ENCODE peak calls at places on chromosomes 2 and 18, in ten cellular contexts. One of them, this sample, is unnamed.
A peak's percentile ranks its signal among the peaks of the same experiment; 100 is the strongest.

GRCh38 chr2:200104015-200104414 is 148.6 kb downstream of the MAIP1 start:
- DNase-seq in breast epithelium: no peak
- DNase-seq in ovary: no peak
- DNase-seq in GM12878: no peak
- DNase-seq in left ventricle myocardium inferior: no peak
- DNase-seq in fibroblast of lung: peak; percentile 86
- DNase-seq in H9: no peak
- DNase-seq in GM20000: no peak
- DNase-seq in WTC11: no peak
- DNase-seq in hepatocyte: no peak
- DNase-seq in this sample: no peak

GRCh38 chr18:50644807-50645206 is 84.9 kb downstream of the MAPK4 start:
- DNase-seq in GM12878: no peak
- DNase-seq in fibroblast of lung: no peak
- DNase-seq in WTC11: peak; percentile 60
- DNase-seq in GM20000: no peak
- DNase-seq in hepatocyte: peak; percentile 49
- DNase-seq in breast epithelium: no peak
- DNase-seq in left ventricle myocardium inferior: no peak
- DNase-seq in ovary: no peak
- DNase-seq in H9: peak; percentile 85
- DNase-seq in this sample: peak; percentile 30

GRCh38 chr2:136052374-136053362 is 65.3 kb downstream of the CXCR4 start:
- DNase-seq in left ventricle myocardium inferior: no peak
- DNase-seq in GM12878: no peak
- DNase-seq in ovary: no peak
- DNase-seq in H9: no peak
- DNase-seq in fibroblast of lung: no peak
- DNase-seq in hepatocyte: no peak
- DNase-seq in WTC11: no peak
- DNase-seq in breast epithelium: no peak
- DNase-seq in GM20000: peak; percentile 35
- DNase-seq in this sample: no peak

GRCh38 chr18:32803571-32803970 is 30.7 kb upstream of the KLHL14 start:
- DNase-seq in ovary: no peak
- DNase-seq in GM12878: peak; percentile 21
- DNase-seq in hepatocyte: no peak
- DNase-seq in fibroblast of lung: peak; percentile 8
- DNase-seq in H9: no peak
- DNase-seq in breast epithelium: no peak
- DNase-seq in GM20000: peak; percentile 19
- DNase-seq in left ventricle myocardium inferior: no peak
- DNase-seq in WTC11: no peak
- DNase-seq in this sample: peak; percentile 5

GRCh38 chr2:120624056-120624737 is 111.5 kb upstream of the GLI2 start:
- DNase-seq in H9: no peak
- DNase-seq in ovary: no peak
- DNase-seq in GM12878: no peak
- DNase-seq in left ventricle myocardium inferior: no peak
- DNase-seq in hepatocyte: no peak
- DNase-seq in breast epithelium: no peak
- DNase-seq in GM20000: no peak
- DNase-seq in fibroblast of lung: no peak
- DNase-seq in WTC11: no peak
- DNase-seq in this sample: no peak

GRCh38 chr2:216302981-216303676 is 69.2 kb downstream of the MARCHF4 start:
- DNase-seq in breast epithelium: no peak
- DNase-seq in left ventricle myocardium inferior: no peak
- DNase-seq in H9: no peak
- DNase-seq in hepatocyte: no peak
- DNase-seq in WTC11: no peak
- DNase-seq in ovary: no peak
- DNase-seq in GM12878: no peak
- DNase-seq in GM20000: no peak
- DNase-seq in fibroblast of lung: peak; percentile 92
- DNase-seq in this sample: no peak

GRCh38 chr2:105114551-105114950 is 76.7 kb downstream of the MRPS9 start:
- DNase-seq in breast epithelium: no peak
- DNase-seq in GM20000: peak; percentile 75
- DNase-seq in fibroblast of lung: peak; percentile 67
- DNase-seq in WTC11: no peak
- DNase-seq in hepatocyte: peak; percentile 72
- DNase-seq in left ventricle myocardium inferior: no peak
- DNase-seq in GM12878: no peak
- DNase-seq in H9: no peak
- DNase-seq in ovary: no peak
- DNase-seq in this sample: no peak

GRCh38 chr2:237968048-237968862 is 1.4 kb downstream of the UBE2F start:
- DNase-seq in fibroblast of lung: peak; percentile 39
- DNase-seq in ovary: no peak
- DNase-seq in GM12878: peak; percentile 82
- DNase-seq in hepatocyte: peak; percentile 50
- DNase-seq in breast epithelium: no peak
- DNase-seq in H9: peak; percentile 43
- DNase-seq in GM20000: peak; percentile 87
- DNase-seq in left ventricle myocardium inferior: no peak
- DNase-seq in WTC11: no peak
- DNase-seq in this sample: no peak

GRCh38 chr2:171513719-171514160 is 8.5 kb upstream of the CYBRD1 start:
- DNase-seq in ovary: no peak
- DNase-seq in H9: no peak
- DNase-seq in hepatocyte: no peak
- DNase-seq in GM20000: peak; percentile 54
- DNase-seq in fibroblast of lung: no peak
- DNase-seq in GM12878: peak; percentile 60
- DNase-seq in WTC11: no peak
- DNase-seq in left ventricle myocardium inferior: no peak
- DNase-seq in breast epithelium: no peak
- DNase-seq in this sample: no peak

GRCh38 chr2:25116956-25117355 is 51.4 kb downstream of the POMC start:
- DNase-seq in left ventricle myocardium inferior: no peak
- DNase-seq in breast epithelium: no peak
- DNase-seq in ovary: no peak
- DNase-seq in H9: no peak
- DNase-seq in WTC11: no peak
- DNase-seq in hepatocyte: no peak
- DNase-seq in GM12878: no peak
- DNase-seq in GM20000: no peak
- DNase-seq in fibroblast of lung: no peak
- DNase-seq in this sample: no peak

GRCh38 chr18:75183524-75183923 is 25.4 kb downstream of the PTGR3 start:
- DNase-seq in fibroblast of lung: peak; percentile 27
- DNase-seq in WTC11: no peak
- DNase-seq in ovary: no peak
- DNase-seq in breast epithelium: no peak
- DNase-seq in hepatocyte: no peak
- DNase-seq in left ventricle myocardium inferior: no peak
- DNase-seq in GM20000: no peak
- DNase-seq in H9: no peak
- DNase-seq in GM12878: no peak
- DNase-seq in this sample: no peak

GRCh38 chr2:196515608-196516007 is 123.9 kb upstream of the CCDC150 start:
- DNase-seq in hepatocyte: no peak
- DNase-seq in WTC11: no peak
- DNase-seq in fibroblast of lung: no peak
- DNase-seq in breast epithelium: no peak
- DNase-seq in left ventricle myocardium inferior: no peak
- DNase-seq in GM12878: no peak
- DNase-seq in ovary: no peak
- DNase-seq in H9: no peak
- DNase-seq in GM20000: no peak
- DNase-seq in this sample: no peak

GRCh38 chr2:237159006-237159897 is 73.6 kb downstream of the COPS8 start:
- DNase-seq in left ventricle myocardium inferior: peak; percentile 58
- DNase-seq in ovary: no peak
- DNase-seq in H9: no peak
- DNase-seq in hepatocyte: no peak
- DNase-seq in GM12878: no peak
- DNase-seq in GM20000: no peak
- DNase-seq in WTC11: no peak
- DNase-seq in breast epithelium: no peak
- DNase-seq in fibroblast of lung: no peak
- DNase-seq in this sample: no peak

GRCh38 chr2:239818531-239819011 is 206.6 kb downstream of the NDUFA10 start:
- DNase-seq in fibroblast of lung: no peak
- DNase-seq in hepatocyte: no peak
- DNase-seq in ovary: no peak
- DNase-seq in H9: peak; percentile 17
- DNase-seq in breast epithelium: no peak
- DNase-seq in GM12878: no peak
- DNase-seq in GM20000: no peak
- DNase-seq in WTC11: no peak
- DNase-seq in left ventricle myocardium inferior: no peak
- DNase-seq in this sample: no peak

GRCh38 chr2:187548658-187549057 is 5.6 kb downstream of the TFPI start:
- DNase-seq in H9: no peak
- DNase-seq in ovary: no peak
- DNase-seq in fibroblast of lung: no peak
- DNase-seq in left ventricle myocardium inferior: no peak
- DNase-seq in GM12878: no peak
- DNase-seq in hepatocyte: no peak
- DNase-seq in breast epithelium: no peak
- DNase-seq in WTC11: no peak
- DNase-seq in GM20000: no peak
- DNase-seq in this sample: no peak

GRCh38 chr2:46371858-46372257 is 74.7 kb downstream of the EPAS1 start:
- DNase-seq in GM12878: no peak
- DNase-seq in WTC11: no peak
- DNase-seq in left ventricle myocardium inferior: no peak
- DNase-seq in hepatocyte: no peak
- DNase-seq in GM20000: no peak
- DNase-seq in fibroblast of lung: no peak
- DNase-seq in breast epithelium: no peak
- DNase-seq in H9: no peak
- DNase-seq in ovary: no peak
- DNase-seq in this sample: no peak
- TF ChIP-seq CTCF in GM12878: no peak
- TF ChIP-seq CTCF in WTC11: no peak
- TF ChIP-seq CTCF in left ventricle myocardium inferior: no peak
- TF ChIP-seq CTCF in hepatocyte: no peak
- TF ChIP-seq CTCF in GM20000: no peak
- TF ChIP-seq CTCF in fibroblast of lung: no peak
- TF ChIP-seq CTCF in breast epithelium: no peak
- TF ChIP-seq CTCF in H9: no peak
- TF ChIP-seq CTCF in ovary: no peak
- TF ChIP-seq CTCF in this sample: no peak

GRCh38 chr2:222610746-222611145 is 45.1 kb downstream of the FARSB start:
- DNase-seq in H9: no peak
- DNase-seq in hepatocyte: no peak
- DNase-seq in WTC11: no peak
- DNase-seq in ovary: no peak
- DNase-seq in left ventricle myocardium inferior: no peak
- DNase-seq in GM20000: no peak
- DNase-seq in fibroblast of lung: no peak
- DNase-seq in breast epithelium: no peak
- DNase-seq in GM12878: no peak
- DNase-seq in this sample: no peak
- TF ChIP-seq CTCF in H9: no peak
- TF ChIP-seq CTCF in hepatocyte: peak; percentile 14
- TF ChIP-seq CTCF in WTC11: no peak
- TF ChIP-seq CTCF in ovary: no peak
- TF ChIP-seq CTCF in left ventricle myocardium inferior: peak; percentile 43
- TF ChIP-seq CTCF in GM20000: no peak
- TF ChIP-seq CTCF in fibroblast of lung: peak; percentile 19
- TF ChIP-seq CTCF in breast epithelium: no peak
- TF ChIP-seq CTCF in GM12878: no peak
- TF ChIP-seq CTCF in this sample: no peak

GRCh38 chr18:57051586-57052044 is 95.3 kb upstream of the BOD1L2 start:
- DNase-seq in H9: no peak
- DNase-seq in GM20000: peak; percentile 44
- DNase-seq in left ventricle myocardium inferior: no peak
- DNase-seq in GM12878: peak; percentile 47
- DNase-seq in breast epithelium: no peak
- DNase-seq in hepatocyte: peak; percentile 64
- DNase-seq in fibroblast of lung: no peak
- DNase-seq in WTC11: no peak
- DNase-seq in ovary: no peak
- DNase-seq in this sample: no peak

GRCh38 chr18:57051019-57051418 is 95.9 kb upstream of the BOD1L2 start:
- DNase-seq in H9: no peak
- DNase-seq in ovary: no peak
- DNase-seq in GM12878: no peak
- DNase-seq in fibroblast of lung: no peak
- DNase-seq in left ventricle myocardium inferior: no peak
- DNase-seq in GM20000: no peak
- DNase-seq in WTC11: no peak
- DNase-seq in hepatocyte: no peak
- DNase-seq in breast epithelium: no peak
- DNase-seq in this sample: no peak

GRCh38 chr18:57052759-57053158 is 94.1 kb upstream of the BOD1L2 start:
- DNase-seq in fibroblast of lung: no peak
- DNase-seq in GM20000: no peak
- DNase-seq in ovary: no peak
- DNase-seq in breast epithelium: no peak
- DNase-seq in GM12878: no peak
- DNase-seq in hepatocyte: no peak
- DNase-seq in H9: no peak
- DNase-seq in left ventricle myocardium inferior: no peak
- DNase-seq in WTC11: no peak
- DNase-seq in this sample: no peak

GRCh38 chr18:57050314-57050949 is 96.5 kb upstream of the BOD1L2 start:
- DNase-seq in left ventricle myocardium inferior: no peak
- DNase-seq in GM20000: no peak
- DNase-seq in fibroblast of lung: no peak
- DNase-seq in H9: no peak
- DNase-seq in hepatocyte: peak; percentile 46
- DNase-seq in ovary: no peak
- DNase-seq in GM12878: no peak
- DNase-seq in WTC11: no peak
- DNase-seq in breast epithelium: no peak
- DNase-seq in this sample: no peak

GRCh38 chr18:57052173-57052572 is 94.7 kb upstream of the BOD1L2 start:
- DNase-seq in GM20000: no peak
- DNase-seq in GM12878: no peak
- DNase-seq in H9: no peak
- DNase-seq in hepatocyte: no peak
- DNase-seq in left ventricle myocardium inferior: no peak
- DNase-seq in breast epithelium: no peak
- DNase-seq in WTC11: no peak
- DNase-seq in fibroblast of lung: no peak
- DNase-seq in ovary: no peak
- DNase-seq in this sample: no peak
- TF ChIP-seq CTCF in GM20000: no peak
- TF ChIP-seq CTCF in GM12878: peak; percentile 45
- TF ChIP-seq CTCF in H9: peak; percentile 19
- TF ChIP-seq CTCF in hepatocyte: no peak
- TF ChIP-seq CTCF in left ventricle myocardium inferior: no peak
- TF ChIP-seq CTCF in breast epithelium: no peak
- TF ChIP-seq CTCF in WTC11: no peak
- TF ChIP-seq CTCF in fibroblast of lung: no peak
- TF ChIP-seq CTCF in ovary: no peak
- TF ChIP-seq CTCF in this sample: no peak

DNA sequence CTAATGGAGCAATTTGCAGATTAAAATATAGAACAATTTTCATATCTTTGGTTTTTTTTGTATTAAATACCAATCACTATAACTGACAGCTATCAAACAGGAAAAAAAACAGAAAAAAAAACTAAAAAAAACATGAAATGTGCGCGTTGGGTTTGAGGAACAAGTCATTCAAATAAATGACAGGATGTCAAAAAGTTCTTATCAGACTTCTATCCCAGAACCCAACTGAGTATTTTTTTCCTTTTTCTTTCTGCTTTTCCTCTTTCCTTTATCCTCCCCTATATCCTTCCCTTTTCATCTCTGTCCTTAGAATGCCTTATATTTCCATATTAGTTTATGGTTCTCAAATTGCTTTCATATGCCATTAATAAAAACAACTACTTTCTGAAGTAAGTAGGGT is 14.3 kb downstream of the PRKRA start:
- DNase-seq in left ventricle myocardium inferior: no peak
- DNase-seq in ovary: no peak
- DNase-seq in WTC11: no peak
- DNase-seq in fibroblast of lung: no peak
- DNase-seq in GM12878: no peak
- DNase-seq in hepatocyte: no peak
- DNase-seq in breast epithelium: no peak
- DNase-seq in H9: no peak
- DNase-seq in GM20000: no peak
- DNase-seq in this sample: no peak
- TF ChIP-seq CTCF in left ventricle myocardium inferior: no peak
- TF ChIP-seq CTCF in ovary: no peak
- TF ChIP-seq CTCF in WTC11: no peak
- TF ChIP-seq CTCF in fibroblast of lung: no peak
- TF ChIP-seq CTCF in GM12878: no peak
- TF ChIP-seq CTCF in hepatocyte: no peak
- TF ChIP-seq CTCF in breast epithelium: no peak
- TF ChIP-seq CTCF in H9: no peak
- TF ChIP-seq CTCF in GM20000: no peak
- TF ChIP-seq CTCF in this sample: no peak

This sample was measured in nephron progenitor cell.